ENCODE peak calls at places on chromosomes 7 and 10, in five cellular contexts. Z is AG10803, X is endodermal cell, A is heart right ventricle, H is kidney. N is an unnamed sample.
A peak's percentile ranks its signal among the peaks of the same experiment; 100 is the strongest.

GRCh38 chr10:119481781-119482426 is 60.6 kb downstream of the RGS10 start:
- DNase-seq in H (no peak), A (no peak), X (no peak), Z (no peak), N (no peak)

GRCh38 chr10:53646525-53646924 is 873.9 kb upstream of the MBL2 start:
- DNase-seq in A (no peak), Z (no peak), X (no peak), H (no peak), N (no peak)

GRCh38 chr7:114943530-114943929 is 21.6 kb downstream of the MDFIC start:
- DNase-seq in X (no peak), A (no peak), Z (no peak), H (no peak), N (no peak)

GRCh38 chr7:106418526-106418925 is 133.7 kb upstream of the NAMPT start:
- DNase-seq in Z (peak; percentile 61), H (no peak), A (no peak), X (no peak), N (no peak)

GRCh38 chr7:157370761-157371160 is 34.0 kb downstream of the DNAJB6 start:
- DNase-seq in H (no peak), A (no peak), Z (no peak), X (no peak), N (no peak)

GRCh38 chr10:84337199-84337598 is 8.8 kb downstream of the CCSER2 start:
- DNase-seq in X (no peak), Z (peak; percentile 46), H (no peak), A (no peak), N (peak; percentile 51)

GRCh38 chr7:2477447-2478386 is 1.5 kb upstream of the GRIFIN start:
- DNase-seq in A (peak; percentile 77), H (peak; percentile 90), X (peak; percentile 88), Z (peak; percentile 59), N (peak; percentile 88)

GRCh38 chr10:71745659-71746250 is 26.2 kb upstream of the C10orf105 start:
- DNase-seq in H (peak; percentile 32), A (no peak), X (no peak), Z (no peak), N (no peak)

GRCh38 chr10:63133056-63133786 is at the start of gene NRBF2:
- DNase-seq in A (peak; percentile 98), X (peak; percentile 99), H (peak; percentile 99), Z (peak; percentile 98), N (peak; percentile 98)
- TF ChIP-seq CTCF in A (no peak), X (peak; percentile 49), H (no peak), Z (peak; percentile 26), N (peak; percentile 29)

GRCh38 chr10:42836096-42836495 is 53.5 kb downstream of the BMS1 start:
- DNase-seq in Z (no peak), H (no peak), A (no peak), X (peak; percentile 71), N (no peak)

GRCh38 chr10:42836771-42837468 is 54.3 kb downstream of the BMS1 start:
- DNase-seq in X (no peak), H (no peak), Z (peak; percentile 23), A (no peak), N (peak; percentile 66)
- H3K4me3 ChIP-seq in X (peak overlapping the region; percentile 56), H (peak overlapping the region; percentile 25), Z (peak overlapping the region; percentile 33), A (peak overlapping the region; percentile 48), N (peak overlapping the region; percentile 43)

GRCh38 chr7:43799605-43800004 is 41.1 kb downstream of the BLVRA start:
- DNase-seq in Z (no peak), X (no peak), H (no peak), A (no peak), N (no peak)
- TF ChIP-seq CTCF in Z (no peak), X (peak; percentile 26), H (no peak), A (no peak), N (no peak)

DNA sequence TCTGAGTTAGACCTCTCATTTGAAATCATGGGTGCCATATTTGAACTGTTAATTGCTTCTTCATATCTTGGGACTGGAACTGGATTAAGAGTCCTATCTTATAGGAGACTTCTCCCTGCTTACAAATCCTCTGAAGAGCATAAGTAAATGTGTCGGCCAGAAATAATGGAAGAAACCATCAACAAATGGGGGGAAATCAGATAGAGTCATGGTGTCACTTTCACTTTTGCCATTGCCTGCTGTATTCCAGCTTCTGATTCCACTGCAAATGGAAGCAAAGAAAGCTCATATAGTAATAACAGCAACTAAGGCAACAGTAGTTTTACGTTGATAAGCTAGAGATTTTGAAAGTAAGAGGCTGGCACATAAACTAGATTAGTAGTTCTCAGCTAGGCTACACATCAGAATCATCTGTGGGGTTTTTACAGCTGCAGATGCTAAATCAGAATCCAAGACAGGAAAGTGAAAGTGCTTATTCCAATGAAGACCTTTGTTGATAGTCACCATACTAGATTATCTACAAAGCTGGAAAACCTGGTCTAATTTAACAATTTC is 12.3 kb upstream of the CRPPA start:
- DNase-seq in X (no peak), H (no peak), Z (no peak), A (no peak), N (no peak)
- H3K4me3 ChIP-seq in X (no peak overlapping the region), H (no peak overlapping the region), Z (no peak overlapping the region), A (no peak overlapping the region), N (no peak overlapping the region)

GRCh38 chr7:74138334-74138867 is 35.8 kb upstream of the EIF4H start:
- DNase-seq in Z (no peak), A (no peak), X (peak; percentile 87), H (no peak), N (no peak)
- TF ChIP-seq CTCF in Z (no peak), A (no peak), X (no peak), H (no peak), N (no peak)

DNA sequence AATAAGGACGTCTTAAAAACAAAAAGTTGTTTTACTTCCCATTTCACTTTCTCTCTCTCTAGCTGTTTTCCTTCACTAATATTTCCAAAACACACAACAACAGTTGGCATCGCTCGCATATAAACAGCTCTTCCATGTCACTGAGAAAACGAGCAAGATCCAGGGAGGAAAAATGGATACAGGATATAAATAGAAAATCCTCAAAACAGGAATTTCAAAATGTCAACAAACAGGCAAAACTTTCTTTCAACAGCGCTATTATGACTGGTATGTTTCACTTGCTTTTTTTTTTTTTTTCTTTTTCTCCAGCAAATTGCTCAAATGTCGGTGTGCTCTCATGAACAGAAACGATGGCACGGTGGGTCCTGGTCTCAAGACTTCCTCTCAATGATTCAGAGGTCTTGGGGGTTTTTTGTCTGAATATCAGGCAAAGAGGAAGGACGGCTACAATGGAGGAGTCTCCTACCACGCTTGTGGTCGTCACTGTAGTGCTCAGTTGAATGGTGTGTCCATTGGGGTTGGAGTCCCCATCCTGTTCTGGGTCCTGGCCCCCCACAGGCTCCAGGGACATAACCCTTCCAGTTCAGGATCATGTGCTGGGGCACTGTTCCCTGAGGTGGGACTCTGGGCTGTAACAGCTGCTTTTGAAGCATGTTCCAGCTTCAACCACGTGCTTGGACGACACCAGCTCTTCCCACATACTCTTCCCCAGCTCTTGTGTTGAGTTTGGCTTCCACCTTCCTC is 266.6 kb upstream of the KLF6 start:
- DNase-seq in H (no peak), A (no peak), Z (no peak), X (no peak), N (no peak)
- H3K4me3 ChIP-seq in H (peak overlapping the region; percentile 54), A (peak overlapping the region; percentile 33), Z (peak overlapping the region; percentile 2), X (no peak overlapping the region), N (no peak overlapping the region)

GRCh38 chr7:8277394-8277982 is 15.5 kb upstream of the ICA1 start:
- DNase-seq in X (peak; percentile 52), A (no peak), H (no peak), Z (no peak), N (no peak)
- TF ChIP-seq CTCF in X (peak; percentile 81), A (peak; percentile 28), H (no peak), Z (no peak), N (no peak)

DNA sequence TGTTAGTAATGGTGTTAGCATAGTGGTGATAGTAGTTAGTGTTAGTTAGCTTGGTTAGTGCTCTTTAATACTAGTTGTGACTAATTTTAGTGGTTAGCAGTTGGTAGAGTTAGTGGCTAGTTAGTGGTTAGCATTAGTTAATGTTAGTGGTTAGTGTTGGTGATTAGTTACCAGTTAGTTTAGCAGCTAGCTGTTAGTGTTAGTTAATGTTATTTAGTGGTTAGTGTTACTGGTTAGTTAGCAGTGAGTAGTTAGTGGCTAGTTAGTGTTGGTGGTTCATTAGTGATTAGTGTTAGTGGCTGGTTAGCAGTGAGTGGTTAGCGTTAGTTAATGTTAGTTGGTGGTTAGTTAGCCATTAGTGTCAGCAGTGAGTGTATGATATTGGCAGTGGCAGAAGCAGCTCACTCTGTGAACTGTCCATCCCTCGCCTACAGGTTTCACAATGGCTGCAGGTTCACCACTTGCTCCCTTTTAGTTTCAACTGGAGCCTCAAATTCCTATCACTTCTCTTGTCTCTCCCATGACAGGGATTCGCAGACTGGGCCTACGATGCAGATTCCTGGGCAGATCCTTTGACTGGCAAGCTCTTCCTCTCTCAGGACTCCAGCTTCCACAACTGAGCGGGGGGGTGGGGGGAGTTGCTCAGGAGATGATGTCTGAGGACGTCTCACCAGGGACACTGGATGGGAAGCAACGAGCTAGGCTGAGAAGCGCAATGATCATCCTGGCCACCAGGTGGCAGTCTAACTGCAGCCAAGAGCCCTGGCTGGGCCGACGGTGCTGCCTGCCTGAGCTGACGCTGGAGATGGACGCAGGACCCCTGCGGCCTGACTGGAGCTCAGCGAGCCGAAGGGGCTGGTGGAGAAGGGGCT is 19.5 kb downstream of the GHRHR start:
- DNase-seq in Z (peak; percentile 68), A (peak; percentile 88), H (peak; percentile 91), X (peak; percentile 98), N (peak; percentile 92)
- H3K4me3 ChIP-seq in Z (no peak overlapping the region), A (no peak overlapping the region), H (no peak overlapping the region), X (no peak overlapping the region), N (no peak overlapping the region)

N was measured in foreskin fibroblast.